ENCODE peak calls at places on chromosomes 16 and 17, in six cellular contexts. M is ovary, H is stomach, X is A549, P is transverse colon, A is tibial nerve. K is an unnamed sample.

GRCh38 chr16:3022208-3022696 is 1.5 kb downstream of the HCFC1R1 start:
- DNase-seq in A (peak; percentile 87), P (peak; percentile 88), X (peak; percentile 84), M (peak; percentile 90), H (peak; percentile 91), K (peak; percentile 95)

GRCh38 chr16:68490829-68491575 is 42.7 kb upstream of the SMPD3 start:
- DNase-seq in M (no peak), A (no peak), H (peak; percentile 90), P (peak; percentile 80), X (peak; percentile 62), K (peak; percentile 83)

GRCh38 chr16:86244936-86245335 is 265.4 kb upstream of the FOXF1 start:
- DNase-seq in H (no peak), X (no peak), P (no peak), M (no peak), A (no peak), K (no peak)

GRCh38 chr16:84504420-84505248 is at the start of gene MEAK7:
- DNase-seq in H (peak; percentile 99), A (peak; percentile 99), P (peak; percentile 99), X (peak; percentile 98), M (peak; percentile 98), K (peak; percentile 99)

GRCh38 chr17:42535400-42536047 is 517 bp upstream of the NAGLU start:
- DNase-seq in H (no peak), P (no peak), X (no peak), A (no peak), M (no peak), K (no peak)

GRCh38 chr16:84928679-84929420 is 82.5 kb downstream of the ZDHHC7 start:
- DNase-seq in X (no peak), A (peak; percentile 68), P (peak; percentile 58), H (peak; percentile 70), M (peak; percentile 75), K (peak; percentile 79)

GRCh38 chr17:36592711-36593321 is 1.1 kb downstream of the DHRS11 start:
- DNase-seq in H (no peak), X (no peak), M (no peak), P (peak; percentile 75), A (no peak), K (no peak)

GRCh38 chr16:50251375-50252081 is 14.8 kb upstream of the ADCY7 start:
- DNase-seq in P (no peak), X (no peak), A (no peak), M (no peak), H (no peak), K (peak; percentile 69)

GRCh38 chr16:25691519-25692091 is at the start of gene HS3ST4:
- DNase-seq in M (no peak), X (no peak), P (no peak), A (no peak), H (peak; percentile 43), K (peak; percentile 80)

GRCh38 chr16:85234310-85235235 is 122.3 kb upstream of the CIBAR2 start:
- DNase-seq in H (peak; percentile 51), M (peak; percentile 94), X (peak; percentile 75), A (peak; percentile 30), P (peak; percentile 50), K (peak; percentile 93)

GRCh38 chr16:55044366-55044975 is 113.8 kb downstream of the IRX5 start:
- DNase-seq in X (no peak), A (no peak), H (no peak), P (no peak), M (no peak), K (no peak)

GRCh38 chr16:2773188-2773968 is 3.7 kb downstream of the ELOB start:
- DNase-seq in H (no peak), X (no peak), P (no peak), M (no peak), A (no peak), K (no peak)

GRCh38 chr17:68182940-68183551 is 64.8 kb upstream of the AMZ2 start:
- DNase-seq in M (no peak), H (no peak), X (no peak), P (peak; percentile 44), A (no peak), K (no peak)

GRCh38 chr17:49038138-49038537 is 41.0 kb downstream of the IGF2BP1 start:
- DNase-seq in P (no peak), A (no peak), X (no peak), H (no peak), M (no peak), K (no peak)

GRCh38 chr16:7405166-7405565 is 72.5 kb downstream of the RBFOX1 start:
- DNase-seq in H (peak; percentile 27), P (no peak), A (no peak), X (no peak), M (peak; percentile 10), K (peak; percentile 69)

GRCh38 chr17:57001541-57001940 is 23.6 kb downstream of the SCPEP1 start:
- DNase-seq in P (no peak), H (no peak), A (no peak), M (no peak), X (no peak), K (no peak)

GRCh38 chr17:76408037-76408849 is 23.8 kb downstream of the SPHK1 start:
- DNase-seq in X (peak; percentile 83), A (peak; percentile 27), H (peak; percentile 85), P (peak; percentile 77), M (peak; percentile 59), K (no peak)

GRCh38 chr16:81737885-81738536 is 41.1 kb upstream of the PLCG2 start:
- DNase-seq in H (peak; percentile 92), P (peak; percentile 92), M (peak; percentile 63), A (peak; percentile 81), X (peak; percentile 87), K (no peak)

DNA sequence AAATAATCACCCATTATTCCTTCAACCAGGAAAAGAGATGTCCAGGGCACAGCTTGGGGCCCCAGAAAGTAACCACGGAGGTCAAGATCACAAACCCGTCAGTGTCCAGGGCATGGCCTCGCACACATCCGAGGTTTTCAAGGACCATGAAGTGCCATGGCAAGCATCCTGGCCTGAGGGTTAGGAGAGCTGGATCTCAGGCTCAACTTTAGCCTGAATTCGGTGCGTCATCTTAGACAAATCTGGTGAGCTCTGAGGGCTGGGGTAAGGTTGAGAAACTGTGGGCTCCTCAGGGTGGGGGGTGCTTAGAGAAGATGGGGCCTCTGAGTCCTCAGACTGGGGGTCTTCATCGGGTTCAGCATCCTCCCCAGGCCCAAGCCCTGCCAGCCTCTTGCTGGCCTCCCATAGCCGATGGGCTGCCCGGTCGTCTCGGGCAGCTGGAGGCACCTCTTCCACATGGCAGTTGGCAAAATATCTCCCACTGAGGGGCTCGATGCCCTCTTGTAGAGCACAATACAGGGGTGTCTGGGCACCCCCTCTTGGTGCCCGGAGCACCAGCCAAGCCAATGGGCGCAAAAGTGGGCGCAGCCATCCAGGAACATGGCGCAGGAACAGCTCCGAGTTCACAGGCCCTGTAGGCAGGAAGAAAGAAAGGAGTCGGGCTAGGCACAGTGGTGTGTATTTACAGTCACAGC is 875 bp upstream of the FLOT2 start:
- DNase-seq in P (no peak), M (no peak), X (no peak), A (no peak), H (no peak), K (no peak)
- H3K4me1 ChIP-seq in P (peaks cover 29% of the 10 kb centered on the region), M (peaks cover 7% of the 10 kb centered on the region), X (peaks cover 23% of the 10 kb centered on the region), A (peaks cover 59% of the 10 kb centered on the region), H (peaks cover 53% of the 10 kb centered on the region), K (peaks cover 68% of the 10 kb centered on the region)

DNA sequence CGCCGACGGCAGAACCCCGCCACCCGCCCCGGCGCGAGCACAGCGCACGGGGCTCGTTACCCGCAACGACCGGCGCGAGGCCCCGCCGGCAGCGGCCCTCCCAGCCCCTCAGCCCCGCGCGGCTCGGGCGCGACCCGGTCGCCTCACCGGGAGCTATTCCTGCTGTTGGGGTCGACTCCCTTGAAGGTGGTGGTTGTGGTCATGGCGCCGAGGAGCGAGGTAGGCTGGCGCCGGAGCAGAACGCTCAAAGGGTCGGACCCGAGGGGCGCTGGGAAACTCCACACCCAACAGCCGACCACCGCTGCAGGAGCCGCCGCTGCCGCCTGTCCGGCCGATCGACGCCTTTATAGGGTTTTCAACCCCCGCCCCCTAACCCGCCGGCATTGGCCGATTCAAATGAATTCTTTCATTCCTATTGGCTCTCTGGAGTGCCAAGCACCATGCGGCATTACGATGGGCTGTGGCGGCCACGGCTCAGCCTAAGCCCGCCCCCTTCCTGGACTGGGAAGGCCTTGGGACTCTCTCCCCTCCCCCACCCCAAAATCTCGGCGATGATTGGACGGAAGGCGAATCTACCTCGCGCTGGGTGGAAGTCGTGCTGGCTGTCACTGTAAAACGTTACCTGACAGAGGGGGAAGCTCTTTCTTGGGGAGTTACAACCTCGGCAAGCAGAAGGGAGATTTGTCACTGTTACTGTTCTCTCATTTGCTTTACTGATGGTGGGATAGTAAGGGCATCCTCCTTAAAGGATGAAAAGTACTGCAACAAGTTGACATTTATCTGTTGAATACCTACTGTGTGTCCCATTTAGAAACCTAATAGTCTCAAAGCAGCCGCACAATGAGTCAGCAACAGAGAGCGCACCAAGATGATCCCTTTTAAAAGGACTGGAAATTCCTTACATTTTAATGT is at the start of gene JPT1:
- DNase-seq in M (peak; percentile 98), P (peak; percentile 99), A (peak; percentile 97), X (peak; percentile 99), H (peak; percentile 99), K (peak; percentile 94)
- TF ChIP-seq EP300 in M (no peak), P (no peak), A (peak; percentile 98), X (no peak), H (no peak), K (no peak)

GRCh38 chr17:58338454-58338841 is 9.9 kb upstream of the TSPOAP1 start:
- DNase-seq in X (no peak), P (no peak), A (no peak), H (no peak), M (no peak), K (no peak)
- TF ChIP-seq POLR2A in X (no peak), P (no peak), A (no peak), H (no peak), M (no peak), K (no peak)

GRCh38 chr17:34386925-34387550 is 24.0 kb upstream of the CCL1 start:
- DNase-seq in A (no peak), X (no peak), M (no peak), H (no peak), P (no peak), K (no peak)

GRCh38 chr17:34386343-34386924 is 23.4 kb upstream of the CCL1 start:
- DNase-seq in X (no peak), M (no peak), P (no peak), A (no peak), H (no peak), K (no peak)

GRCh38 chr17:34383225-34383615 is 20.2 kb upstream of the CCL1 start:
- DNase-seq in A (no peak), P (no peak), X (no peak), H (no peak), M (no peak), K (no peak)

GRCh38 chr17:34384271-34384670 is 21.2 kb upstream of the CCL1 start:
- DNase-seq in X (no peak), A (no peak), M (no peak), P (no peak), H (no peak), K (no peak)

DNA sequence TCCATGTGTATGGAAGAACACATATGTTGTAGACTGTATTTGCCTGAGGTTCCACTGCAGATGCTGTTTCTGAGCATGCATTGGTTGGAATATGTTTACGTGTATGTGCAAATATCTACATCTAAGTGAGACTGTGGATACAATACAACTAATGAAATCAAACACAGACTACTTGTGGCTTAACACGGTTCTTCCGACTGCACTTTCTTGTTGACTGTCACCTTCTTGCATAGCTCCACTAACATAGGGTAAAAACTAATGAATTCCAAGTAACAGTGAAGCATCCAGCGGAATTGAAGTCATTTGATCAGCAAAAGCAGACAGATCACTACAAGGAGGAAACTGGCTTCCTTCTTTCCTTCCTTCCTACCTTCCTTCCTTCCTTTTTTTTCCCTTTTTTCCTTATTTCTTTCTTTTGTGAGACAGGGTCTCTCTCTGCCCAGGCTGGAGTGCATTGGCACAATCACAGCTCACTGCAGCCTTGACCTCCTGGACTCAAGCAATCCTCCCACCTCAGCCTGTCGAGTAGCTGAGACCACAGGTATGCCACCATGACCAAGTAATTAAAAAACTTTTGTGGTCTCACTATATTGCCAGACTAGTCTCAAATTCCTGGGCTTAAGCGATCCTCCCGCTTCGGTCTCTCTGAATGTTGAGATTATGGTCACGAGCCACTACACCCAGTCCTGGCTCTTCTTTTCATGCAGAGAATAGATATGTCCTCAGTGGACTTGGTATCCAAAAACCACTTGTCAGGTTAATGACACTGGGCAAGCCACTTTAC is 22.0 kb upstream of the CCL1 start:
- DNase-seq in X (no peak), M (no peak), H (no peak), A (no peak), P (no peak), K (no peak)
- H3K4me1 ChIP-seq in X (no peaks in the 10 kb centered on the region), M (no peaks in the 10 kb centered on the region), H (no peaks in the 10 kb centered on the region), A (peaks cover 5% of the 10 kb centered on the region), P (no peaks in the 10 kb centered on the region), K (peaks cover 6% of the 10 kb centered on the region)